ENCODE peak calls at places on chromosomes 7 and 10, in ten cellular contexts. O, X, W, Q, A, N, S, Z, C and U are unnamed samples.

GRCh38 chr7:118467381-118467780 is 242.9 kb downstream of the ANKRD7 start:
- DNase-seq in N (no peak), A (no peak), W (no peak), C (no peak), Q (no peak), X (no peak), S (no peak), O (no peak), Z (no peak), U (no peak)

GRCh38 chr7:30466266-30466665 is 12.3 kb downstream of the NOD1 start:
- DNase-seq in W (no peak), C (no peak), Z (peak), X (no peak), A (no peak), O (no peak), S (no peak), Q (no peak), N (no peak), U (no peak)

GRCh38 chr10:75019360-75019759 is 92.1 kb upstream of the SAMD8 start:
- DNase-seq in C (no peak), X (no peak), N (no peak), Z (peak), W (no peak), S (no peak), A (no peak), O (no peak), Q (no peak), U (no peak)

GRCh38 chr10:46053534-46054434 is 7.7 kb upstream of the MSMB start:
- DNase-seq in A (no peak), N (no peak), Q (no peak), X (no peak), W (no peak), Z (no peak), C (no peak), O (no peak), S (no peak), U (no peak)

GRCh38 chr7:26729150-26729772 is 135.1 kb downstream of the SKAP2 start:
- DNase-seq in X (no peak), A (no peak), Q (no peak), W (no peak), Z (no peak), N (no peak), O (no peak), C (no peak), S (no peak), U (no peak)

GRCh38 chr7:156969972-156970420 is 20.5 kb downstream of the NOM1 start:
- DNase-seq in O (no peak), Q (no peak), C (no peak), X (no peak), S (no peak), N (no peak), Z (peak), W (no peak), A (no peak), U (no peak)

GRCh38 chr10:97020452-97021400 is 165.0 kb downstream of the SLIT1 start:
- DNase-seq in X (no peak), A (no peak), N (no peak), W (no peak), C (no peak), Q (no peak), O (no peak), S (no peak), Z (no peak), U (no peak)

GRCh38 chr10:50536617-50537252 is 87.0 kb downstream of the SGMS1 start:
- DNase-seq in Z (no peak), O (no peak), W (no peak), C (no peak), S (no peak), N (no peak), Q (no peak), A (no peak), X (no peak), U (no peak)

GRCh38 chr10:100364735-100365391 is 17.8 kb downstream of the SCD start:
- DNase-seq in X (peak), C (peak), O (no peak), N (peak), Z (peak), Q (no peak), A (peak), W (peak), S (peak), U (peak)

GRCh38 chr7:30740417-30741181 is 11.3 kb upstream of the INMT start:
- DNase-seq in W (peak), C (peak), X (peak), N (peak), O (peak), S (peak), A (peak), Z (peak), Q (peak), U (no peak)

GRCh38 chr7:5692112-5692844 is 89.2 kb downstream of the RNF216 start:
- DNase-seq in S (no peak), N (no peak), W (no peak), Q (peak), X (peak), O (no peak), A (peak), C (peak), Z (peak), U (peak)

GRCh38 chr7:137840183-137840779 is 6.5 kb downstream of the DGKI start:
- DNase-seq in C (no peak), Q (no peak), O (no peak), Z (no peak), N (no peak), X (no peak), S (no peak), A (no peak), W (no peak), U (no peak)

GRCh38 chr7:7114575-7115291 is 67.6 kb upstream of the C1GALT1 start:
- DNase-seq in Z (no peak), S (no peak), N (no peak), W (no peak), A (no peak), X (no peak), C (no peak), O (no peak), Q (no peak), U (no peak)

GRCh38 chr10:63421591-63421990 is 44.2 kb downstream of the JMJD1C start:
- DNase-seq in X (no peak), C (no peak), W (no peak), A (no peak), S (no peak), O (no peak), Z (no peak), Q (no peak), N (no peak), U (peak)

GRCh38 chr10:49118450-49118849 is 3.1 kb upstream of the VSTM4 start:
- DNase-seq in Q (no peak), O (no peak), X (no peak), N (no peak), C (no peak), A (no peak), S (no peak), Z (no peak), W (no peak), U (no peak)

GRCh38 chr10:117632406-117632805 is 89.9 kb downstream of the EMX2 start:
- DNase-seq in N (no peak), Q (no peak), W (no peak), C (no peak), S (no peak), X (no peak), O (no peak), A (no peak), Z (no peak), U (no peak)

GRCh38 chr10:43258032-43258921 is 8.6 kb downstream of the RASGEF1A start:
- DNase-seq in X (no peak), S (no peak), Z (no peak), W (no peak), Q (no peak), N (no peak), C (no peak), A (no peak), O (no peak), U (no peak)

GRCh38 chr10:47303105-47303504 is 3.1 kb downstream of the GDF10 start:
- DNase-seq in Q (no peak), W (no peak), O (no peak), C (no peak), N (no peak), X (no peak), S (no peak), Z (no peak), A (no peak), U (no peak)

GRCh38 chr10:6058677-6059475 is 3.3 kb downstream of the IL2RA start:
- DNase-seq in S (no peak), Q (no peak), A (no peak), X (no peak), O (no peak), Z (no peak), C (no peak), W (no peak), N (no peak), U (no peak)

GRCh38 chr7:43884617-43885016 is 15.3 kb upstream of the MRPS24 start:
- DNase-seq in X (no peak), W (no peak), C (no peak), N (no peak), Z (no peak), A (no peak), Q (no peak), S (no peak), O (no peak), U (no peak)

GRCh38 chr7:151241755-151242096 is 6.8 kb downstream of the SMARCD3 start:
- DNase-seq in N (no peak), A (no peak), O (no peak), Z (no peak), Q (no peak), S (no peak), C (no peak), W (no peak), X (no peak), U (no peak)

GRCh38 chr10:89374716-89375115 is 3.1 kb upstream of the IFIT1B start:
- DNase-seq in W (no peak), A (no peak), O (no peak), C (no peak), Q (no peak), S (no peak), X (no peak), N (no peak), Z (no peak), U (no peak)

GRCh38 chr10:103666109-103666508 is 172.6 kb downstream of the NEURL1 start:
- DNase-seq in Z (peak), A (no peak), C (peak), O (peak), S (no peak), Q (no peak), N (no peak), W (peak), X (no peak), U (no peak)

GRCh38 chr7:92691578-92691977 is 101.4 kb upstream of the FAM133B start:
- DNase-seq in Q (peak), C (peak), A (no peak), S (no peak), W (no peak), O (peak), Z (peak), X (peak), N (no peak), U (no peak)

GRCh38 chr10:49123981-49124920 is 8.9 kb upstream of the VSTM4 start:
- DNase-seq in Z (no peak), A (no peak), C (no peak), W (no peak), X (no peak), S (no peak), O (no peak), Q (no peak), N (no peak), U (no peak)

GRCh38 chr7:138208010-138208634 is 131.9 kb downstream of the AKR1D1 start:
- DNase-seq in W (peak), S (no peak), A (no peak), O (no peak), X (no peak), C (no peak), N (no peak), Z (no peak), Q (no peak), U (no peak)

GRCh38 chr10:117391436-117392205 is 16.4 kb upstream of the PDZD8 start:
- DNase-seq in O (peak), Q (no peak), A (no peak), C (no peak), N (no peak), W (no peak), Z (no peak), X (no peak), S (peak), U (no peak)

GRCh38 chr10:30813872-30814471 is 184.4 kb upstream of the LYZL2 start:
- DNase-seq in S (no peak), O (no peak), X (no peak), N (no peak), Q (no peak), Z (peak), C (no peak), W (no peak), A (no peak), U (no peak)

GRCh38 chr10:93701903-93702277 is 502 bp downstream of the FRA10AC1 start:
- DNase-seq in Z (peak), C (no peak), A (no peak), S (no peak), W (no peak), X (no peak), N (no peak), O (no peak), Q (no peak), U (no peak)

GRCh38 chr7:25750738-25751529 is 401.1 kb upstream of the NFE2L3 start:
- DNase-seq in C (no peak), Z (peak), Q (no peak), O (no peak), S (no peak), A (no peak), W (no peak), N (no peak), X (no peak), U (no peak)

GRCh38 chr10:118754132-118754555 is 626 bp downstream of the CACUL1 start:
- DNase-seq in O (peak), A (no peak), N (peak), Z (peak), C (peak), X (no peak), W (peak), Q (no peak), S (peak), U (peak)

GRCh38 chr7:44217852-44218402 is 17.1 kb downstream of the YKT6 start:
- DNase-seq in Q (no peak), Z (no peak), O (no peak), X (no peak), N (no peak), A (no peak), S (no peak), W (no peak), C (no peak), U (no peak)

GRCh38 chr7:151186640-151187408 is at the start of gene ASB10:
- DNase-seq in C (no peak), N (peak), W (no peak), Z (no peak), Q (no peak), X (no peak), A (no peak), S (no peak), O (no peak), U (peak)

GRCh38 chr7:22992874-22993840 is 20.8 kb downstream of the HYCC1 start:
- DNase-seq in X (no peak), O (no peak), Q (no peak), S (no peak), W (no peak), Z (no peak), N (no peak), A (no peak), C (no peak), U (no peak)
- TF ChIP-seq CTCF in X (no peak), O (no peak), Q (no peak), S (no peak), W (no peak), Z (no peak), N (no peak), A (no peak), C (no peak), U (no peak)

GRCh38 chr10:121830101-121830500 is 97.7 kb downstream of the ATE1 start:
- DNase-seq in C (no peak), X (no peak), Q (no peak), Z (no peak), S (no peak), O (no peak), N (no peak), A (no peak), W (no peak), U (no peak)

GRCh38 chr10:121831777-121832176 is 96.1 kb downstream of the ATE1 start:
- DNase-seq in S (no peak), O (no peak), W (no peak), N (no peak), Q (no peak), A (no peak), Z (peak), C (no peak), X (no peak), U (no peak)

GRCh38 chr10:121833387-121833786 is 94.4 kb downstream of the ATE1 start:
- DNase-seq in N (no peak), X (no peak), C (no peak), A (no peak), S (no peak), O (no peak), Z (no peak), Q (no peak), W (no peak), U (no peak)

GRCh38 chr10:121831237-121831636 is 96.6 kb downstream of the ATE1 start:
- DNase-seq in O (no peak), N (no peak), Q (no peak), X (no peak), S (no peak), C (no peak), W (no peak), Z (no peak), A (no peak), U (no peak)

DNA sequence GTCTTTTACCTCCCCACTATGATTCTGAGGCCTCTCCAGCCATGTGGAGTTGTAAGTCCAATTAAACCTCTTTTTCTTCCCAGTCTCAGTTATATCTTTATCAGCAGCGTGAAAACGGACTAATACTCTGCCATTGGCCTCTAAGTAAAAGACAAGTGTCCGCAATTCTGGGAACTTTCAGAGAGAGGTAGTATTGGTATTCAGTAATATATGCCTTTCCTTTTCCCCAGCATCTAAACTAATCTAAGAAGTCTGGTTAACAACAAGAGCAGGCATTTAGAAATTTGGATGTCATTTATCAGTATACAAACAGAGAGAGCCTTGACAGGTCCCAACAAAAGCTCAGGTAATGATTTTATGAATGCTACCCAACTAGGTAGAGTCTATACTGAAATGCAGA is 95.2 kb downstream of the ATE1 start:
- DNase-seq in Q (no peak), Z (no peak), O (no peak), X (no peak), A (no peak), C (no peak), W (no peak), S (no peak), N (no peak), U (no peak)
- TF ChIP-seq CTCF in Q (no peak), Z (no peak), O (no peak), X (no peak), A (no peak), C (no peak), W (no peak), S (no peak), N (no peak), U (no peak)

GRCh38 chr10:132407846-132408278 is 10.9 kb downstream of the PWWP2B start:
- DNase-seq in Z (peak), C (no peak), N (peak), X (no peak), W (peak), A (no peak), S (peak), O (peak), Q (no peak), U (no peak)
- TF ChIP-seq CTCF in Z (no peak), C (no peak), N (peak), X (no peak), W (no peak), A (no peak), S (no peak), O (no peak), Q (no peak), U (peak)

GRCh38 chr7:95794917-95795515 is 22.7 kb downstream of the DYNC1I1 start:
- DNase-seq in A (no peak), C (no peak), X (no peak), N (no peak), S (no peak), O (peak), W (peak), Z (peak), Q (no peak), U (no peak)
- TF ChIP-seq CTCF in A (no peak), C (peak), X (peak), N (peak), S (peak), O (peak), W (peak), Z (peak), Q (peak), U (peak)